ENCODE peak calls at places on chromosome 20, in four cellular contexts. One of them, this sample, is unnamed.

GRCh38 chr20:58486207-58486606 is 29.0 kb downstream of the APCDD1L start:
- DNase-seq in effector CD4-positive, alpha-beta T cell: no peak
- DNase-seq in uterus: no peak
- DNase-seq in NCI-H345: no peak
- DNase-seq in this sample: no peak

GRCh38 chr20:18019068-18019467 is 38.6 kb downstream of the OVOL2 start:
- DNase-seq in uterus: no peak
- DNase-seq in NCI-H345: no peak
- DNase-seq in effector CD4-positive, alpha-beta T cell: no peak
- DNase-seq in this sample: no peak

GRCh38 chr20:39986231-39986904 is 702.7 kb downstream of the MAFB start:
- DNase-seq in effector CD4-positive, alpha-beta T cell: no peak
- DNase-seq in NCI-H345: peak
- DNase-seq in uterus: peak
- DNase-seq in this sample: no peak

GRCh38 chr20:18156045-18156444 is 18.4 kb downstream of the KAT14 start:
- DNase-seq in uterus: no peak
- DNase-seq in NCI-H345: no peak
- DNase-seq in effector CD4-positive, alpha-beta T cell: no peak
- DNase-seq in this sample: no peak

GRCh38 chr20:47127986-47128385 is 228.5 kb downstream of the ZMYND8 start:
- DNase-seq in uterus: no peak
- DNase-seq in effector CD4-positive, alpha-beta T cell: no peak
- DNase-seq in NCI-H345: no peak
- DNase-seq in this sample: no peak

GRCh38 chr20:45100563-45101245 is at the start of gene KCNS1:
- DNase-seq in effector CD4-positive, alpha-beta T cell: no peak
- DNase-seq in NCI-H345: no peak
- DNase-seq in uterus: no peak
- DNase-seq in this sample: no peak

GRCh38 chr20:9508240-9508661 is 6.1 kb upstream of the LAMP5 start:
- DNase-seq in uterus: no peak
- DNase-seq in NCI-H345: no peak
- DNase-seq in effector CD4-positive, alpha-beta T cell: no peak
- DNase-seq in this sample: no peak

GRCh38 chr20:13017235-13017634 is 8.5 kb downstream of the SPTLC3 start:
- DNase-seq in effector CD4-positive, alpha-beta T cell: no peak
- DNase-seq in NCI-H345: no peak
- DNase-seq in uterus: no peak
- DNase-seq in this sample: no peak

GRCh38 chr20:19947611-19948264 is 69.4 kb upstream of the NAA20 start:
- DNase-seq in NCI-H345: no peak
- DNase-seq in effector CD4-positive, alpha-beta T cell: no peak
- DNase-seq in uterus: no peak
- DNase-seq in this sample: no peak

GRCh38 chr20:46157625-46158024 is 39.5 kb downstream of the CD40 start:
- DNase-seq in NCI-H345: no peak
- DNase-seq in uterus: no peak
- DNase-seq in effector CD4-positive, alpha-beta T cell: no peak
- DNase-seq in this sample: no peak

GRCh38 chr20:61644387-61645076 is 392.5 kb downstream of the CDH4 start:
- DNase-seq in NCI-H345: no peak
- DNase-seq in uterus: no peak
- DNase-seq in effector CD4-positive, alpha-beta T cell: no peak
- DNase-seq in this sample: no peak

GRCh38 chr20:29302979-29303644 is 1954.4 kb upstream of the DEFB115 start:
- DNase-seq in uterus: no peak
- DNase-seq in NCI-H345: no peak
- DNase-seq in effector CD4-positive, alpha-beta T cell: no peak
- DNase-seq in this sample: no peak

GRCh38 chr20:32050851-32051556 is 1.0 kb upstream of the HCK start:
- DNase-seq in NCI-H345: no peak
- DNase-seq in uterus: no peak
- DNase-seq in effector CD4-positive, alpha-beta T cell: no peak
- DNase-seq in this sample: no peak

GRCh38 chr20:21202284-21202683 is 76.4 kb downstream of the KIZ start:
- DNase-seq in NCI-H345: no peak
- DNase-seq in effector CD4-positive, alpha-beta T cell: no peak
- DNase-seq in uterus: no peak
- DNase-seq in this sample: no peak

GRCh38 chr20:43507150-43508080 is at the start of gene L3MBTL1:
- DNase-seq in NCI-H345: peak
- DNase-seq in uterus: no peak
- DNase-seq in effector CD4-positive, alpha-beta T cell: no peak
- DNase-seq in this sample: no peak

GRCh38 chr20:63898882-63899558 is 4.1 kb downstream of the DNAJC5 start:
- DNase-seq in effector CD4-positive, alpha-beta T cell: no peak
- DNase-seq in NCI-H345: no peak
- DNase-seq in uterus: no peak
- DNase-seq in this sample: peak

GRCh38 chr20:34949120-34949519 is 6.5 kb downstream of the GSS start:
- DNase-seq in NCI-H345: no peak
- DNase-seq in uterus: no peak
- DNase-seq in effector CD4-positive, alpha-beta T cell: no peak
- DNase-seq in this sample: no peak

GRCh38 chr20:56873836-56874235 is 244.7 kb downstream of the TFAP2C start:
- DNase-seq in uterus: no peak
- DNase-seq in NCI-H345: no peak
- DNase-seq in effector CD4-positive, alpha-beta T cell: no peak
- DNase-seq in this sample: no peak